ENCODE peak calls at places on chromosomes 16 and 17, in eight cellular contexts. J, N, T, X, Y, R, D and U are unnamed samples.

GRCh38 chr17:56699186-56699895 is 105.8 kb downstream of the NOG start:
- DNase-seq in J (no peak), N (no peak), T (peak; percentile 100), X (peak; percentile 6), Y (peak; percentile 99), R (no peak), D (no peak), U (peak; percentile 66)

GRCh38 chr16:1335996-1336395 is 2.6 kb downstream of the BAIAP3 start:
- DNase-seq in J (no peak), N (no peak), T (no peak), X (no peak), Y (no peak), R (no peak), D (no peak), U (no peak)

GRCh38 chr16:88578446-88579313 is 8.5 kb downstream of the ZC3H18 start:
- DNase-seq in J (peak; percentile 30), N (no peak), T (no peak), X (no peak), Y (no peak), R (no peak), D (no peak), U (no peak)

GRCh38 chr17:80080081-80080480 is 21.3 kb upstream of the GAA start:
- DNase-seq in J (no peak), N (no peak), T (peak; percentile 52), X (no peak), Y (no peak), R (no peak), D (no peak), U (no peak)

GRCh38 chr16:4465977-4466779 is 8.2 kb downstream of the NMRAL1 start:
- DNase-seq in J (no peak), N (no peak), T (no peak), X (no peak), Y (no peak), R (no peak), D (no peak), U (no peak)

GRCh38 chr17:10380631-10381408 is 8.0 kb upstream of the MYH13 start:
- DNase-seq in J (no peak), N (no peak), T (no peak), X (no peak), Y (no peak), R (no peak), D (no peak), U (no peak)

GRCh38 chr17:561118-561517 is 153.5 kb downstream of the VPS53 start:
- DNase-seq in J (no peak), N (no peak), T (no peak), X (no peak), Y (no peak), R (no peak), D (no peak), U (no peak)

GRCh38 chr16:28623172-28623711 is 13.4 kb upstream of the SULT1A1 start:
- DNase-seq in J (peak; percentile 73), N (peak; percentile 94), T (no peak), X (no peak), Y (no peak), R (no peak), D (peak; percentile 87), U (no peak)

GRCh38 chr16:27123795-27124194 is 57.1 kb downstream of the C16orf82 start:
- DNase-seq in J (no peak), N (no peak), T (no peak), X (no peak), Y (no peak), R (no peak), D (no peak), U (no peak)

GRCh38 chr16:4360538-4361021 is 9.5 kb upstream of the PAM16 start:
- DNase-seq in J (no peak), N (no peak), T (no peak), X (no peak), Y (no peak), R (no peak), D (no peak), U (no peak)

GRCh38 chr17:45687594-45687993 is 96.5 kb upstream of the CRHR1 start:
- DNase-seq in J (no peak), N (no peak), T (no peak), X (no peak), Y (no peak), R (no peak), D (no peak), U (no peak)

DNA sequence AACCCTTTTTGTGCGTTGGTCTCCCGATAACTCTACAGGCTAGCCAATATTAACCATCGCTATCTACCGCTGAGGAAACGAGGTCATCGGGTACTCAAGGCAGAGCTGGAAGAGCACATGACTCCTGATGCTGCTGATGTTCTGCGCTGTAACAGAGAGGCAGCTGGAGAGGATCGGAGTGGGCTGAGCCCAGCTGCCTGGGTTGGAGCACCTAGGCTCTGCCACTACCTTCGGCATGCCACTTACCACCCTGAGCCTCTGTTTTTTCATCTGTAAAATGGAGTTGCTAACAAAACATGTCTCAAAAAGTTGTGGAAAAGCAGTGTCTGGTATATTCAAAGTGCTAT is 439 bp upstream of the SLC46A1 start:
- DNase-seq in J (no peak), N (no peak), T (no peak), X (no peak), Y (no peak), R (no peak), D (no peak), U (no peak)
- H3K4me1 ChIP-seq in J (peaks cover 6% of the 10 kb centered on the region), N (no peaks in the 10 kb centered on the region), T (peaks cover 9% of the 10 kb centered on the region), X (peaks cover 24% of the 10 kb centered on the region), Y (peaks cover 15% of the 10 kb centered on the region), R (peaks cover 7% of the 10 kb centered on the region), D (no peaks in the 10 kb centered on the region), U (no peaks in the 10 kb centered on the region)

GRCh38 chr16:8961811-8962390 is 1.8 kb downstream of the USP7 start:
- DNase-seq in J (no peak), N (peak; percentile 37), T (no peak), X (no peak), Y (no peak), R (no peak), D (peak; percentile 27), U (no peak)
- H3K4me1 ChIP-seq in J (peaks cover 53% of the 10 kb centered on the region), N (peaks cover 58% of the 10 kb centered on the region), T (peaks cover 55% of the 10 kb centered on the region), X (peaks cover 59% of the 10 kb centered on the region), Y (peaks cover 53% of the 10 kb centered on the region), R (peaks cover 26% of the 10 kb centered on the region), D (peaks cover 39% of the 10 kb centered on the region), U (no peaks in the 10 kb centered on the region)

GRCh38 chr16:85557083-85557975 is 55.8 kb upstream of the GSE1 start:
- DNase-seq in J (peak; percentile 72), N (peak; percentile 44), T (no peak), X (no peak), Y (peak; percentile 63), R (peak; percentile 54), D (peak; percentile 18), U (no peak)
- H3K4me1 ChIP-seq in J (peaks cover 14% of the 10 kb centered on the region), N (peaks cover 37% of the 10 kb centered on the region), T (peaks cover 27% of the 10 kb centered on the region), X (peaks cover 33% of the 10 kb centered on the region), Y (peaks cover 29% of the 10 kb centered on the region), R (peaks cover 6% of the 10 kb centered on the region), D (peaks cover 3% of the 10 kb centered on the region), U (no peaks in the 10 kb centered on the region)

GRCh38 chr17:41959030-41959335 is 7.6 kb upstream of the CNP start:
- DNase-seq in J (no peak), N (no peak), T (no peak), X (no peak), Y (no peak), R (no peak), D (no peak), U (no peak)
- H3K4me1 ChIP-seq in J (no peaks in the 10 kb centered on the region), N (peaks cover 17% of the 10 kb centered on the region), T (peaks cover 12% of the 10 kb centered on the region), X (peaks cover 5% of the 10 kb centered on the region), Y (peaks cover 7% of the 10 kb centered on the region), R (peaks cover 2% of the 10 kb centered on the region), D (peaks cover 4% of the 10 kb centered on the region), U (no peaks in the 10 kb centered on the region)

GRCh38 chr16:66741971-66742396 is 9.4 kb downstream of the DYNC1LI2 start:
- DNase-seq in J (no peak), N (no peak), T (no peak), X (no peak), Y (no peak), R (no peak), D (no peak), U (no peak)

GRCh38 chr16:66741131-66741900 is 10.1 kb downstream of the DYNC1LI2 start:
- DNase-seq in J (no peak), N (no peak), T (peak; percentile 82), X (peak; percentile 83), Y (peak; percentile 68), R (peak; percentile 91), D (no peak), U (peak; percentile 93)

GRCh38 chr16:66740533-66740932 is 10.9 kb downstream of the DYNC1LI2 start:
- DNase-seq in J (no peak), N (no peak), T (no peak), X (no peak), Y (no peak), R (no peak), D (no peak), U (no peak)

GRCh38 chr16:66740010-66740409 is 11.4 kb downstream of the DYNC1LI2 start:
- DNase-seq in J (no peak), N (peak; percentile 53), T (peak; percentile 53), X (no peak), Y (peak; percentile 80), R (no peak), D (peak; percentile 39), U (no peak)

GRCh38 chr16:66742409-66742808 is 9.0 kb downstream of the DYNC1LI2 start:
- DNase-seq in J (no peak), N (no peak), T (no peak), X (no peak), Y (no peak), R (no peak), D (no peak), U (no peak)
- H3K4me1 ChIP-seq in J (peaks cover 8% of the 10 kb centered on the region), N (no peaks in the 10 kb centered on the region), T (peaks cover 25% of the 10 kb centered on the region), X (peaks cover 31% of the 10 kb centered on the region), Y (peaks cover 30% of the 10 kb centered on the region), R (peaks cover 2% of the 10 kb centered on the region), D (peaks cover 15% of the 10 kb centered on the region), U (no peaks in the 10 kb centered on the region)

DNA sequence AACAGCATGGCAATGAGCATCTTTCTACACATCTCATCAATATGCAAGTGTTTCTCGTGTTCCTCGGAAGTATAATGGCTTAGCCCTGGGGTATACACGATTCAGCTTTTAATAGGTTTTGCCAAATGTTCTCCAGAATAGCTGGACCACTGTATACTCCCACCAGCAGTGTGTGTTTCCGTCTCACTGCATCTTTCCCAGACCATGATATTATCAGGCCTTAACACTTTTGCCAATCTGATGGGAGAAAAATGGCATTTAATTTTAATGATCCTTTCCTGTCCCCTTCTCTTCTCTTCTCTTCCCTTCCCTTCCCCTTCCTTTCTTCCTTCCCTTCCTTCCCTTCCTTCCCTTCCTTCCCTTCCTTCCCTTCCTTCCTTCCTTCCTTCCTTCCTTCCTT is 30.8 kb downstream of the PRKCB start:
- DNase-seq in J (no peak), N (no peak), T (no peak), X (no peak), Y (no peak), R (no peak), D (no peak), U (no peak)
- H3K4me1 ChIP-seq in J (peaks cover 74% of the 10 kb centered on the region), N (peaks cover 57% of the 10 kb centered on the region), T (no peaks in the 10 kb centered on the region), X (no peaks in the 10 kb centered on the region), Y (no peaks in the 10 kb centered on the region), R (no peaks in the 10 kb centered on the region), D (peaks cover 17% of the 10 kb centered on the region), U (no peaks in the 10 kb centered on the region)

GRCh38 chr17:4005296-4006164 is 41.3 kb upstream of the ATP2A3 start:
- DNase-seq in J (no peak), N (no peak), T (no peak), X (no peak), Y (no peak), R (no peak), D (no peak), U (no peak)
- H3K4me1 ChIP-seq in J (peaks cover 6% of the 10 kb centered on the region), N (peaks cover 13% of the 10 kb centered on the region), T (peaks cover 14% of the 10 kb centered on the region), X (peaks cover 26% of the 10 kb centered on the region), Y (peaks cover 23% of the 10 kb centered on the region), R (peaks cover 3% of the 10 kb centered on the region), D (no peaks in the 10 kb centered on the region), U (peaks cover 41% of the 10 kb centered on the region)